ENCODE peak calls at places on chromosomes 1 and 21, in ten cellular contexts. B is GM23338; N is breast epithelium; F is left ventricle myocardium inferior; L is CD8-positive, alpha-beta T cell; K is cardiac muscle cell; S is heart left ventricle; P is neuronal stem cell; U is mammary epithelial cell; Q is esophagus squamous epithelium. V is an unnamed sample. For H3K4me1 and H3K27me3, the result is how much of the 10 kb centered on the place peaks cover.

GRCh38 chr1:35448344-35448801 is 108.8 kb downstream of the KIAA0319L start:
- DNase-seq in S (no peak), F (no peak), U (peak), P (no peak), Q (no peak), B (no peak), K (no peak), L (no peak), N (no peak), V (no peak)

GRCh38 chr1:18861082-18861481 is 1.6 kb upstream of the TAS1R2 start:
- DNase-seq in L (no peak), B (no peak), P (no peak), S (no peak), U (no peak), Q (no peak), F (no peak), K (no peak), N (no peak), V (no peak)

GRCh38 chr1:94527447-94528031 is 14.0 kb downstream of the F3 start:
- DNase-seq in P (no peak), U (peak), B (peak), F (no peak), K (peak), S (no peak), Q (no peak), N (no peak), L (no peak), V (no peak)

GRCh38 chr1:209335090-209335692 is 248.3 kb upstream of the CAMK1G start:
- DNase-seq in L (no peak), Q (no peak), P (peak), N (no peak), F (no peak), U (no peak), B (peak), S (no peak), K (peak), V (no peak)

GRCh38 chr1:159341736-159342135 is 39.6 kb downstream of the FCER1A start:
- DNase-seq in Q (no peak), U (no peak), B (peak), K (no peak), S (no peak), N (no peak), P (no peak), F (no peak), L (no peak), V (no peak)

GRCh38 chr1:43933386-43934278 is at the start of gene ARTN:
- DNase-seq in L (no peak), N (no peak), K (peak), Q (no peak), U (peak), F (no peak), P (peak), S (peak), B (peak), V (no peak)

GRCh38 chr1:241675983-241676382 is 23.9 kb downstream of the WDR64 start:
- DNase-seq in L (no peak), N (no peak), B (no peak), P (no peak), K (no peak), U (no peak), Q (no peak), F (no peak), S (no peak), V (peak)

GRCh38 chr21:46379105-46379504 is 55.1 kb downstream of the PCNT start:
- DNase-seq in N (no peak), P (no peak), Q (no peak), F (no peak), B (no peak), S (no peak), L (no peak), K (no peak), U (no peak), V (no peak)

GRCh38 chr1:100710881-100711660 is 8.5 kb upstream of the VCAM1 start:
- DNase-seq in L (no peak), B (no peak), Q (no peak), K (no peak), N (no peak), F (no peak), P (no peak), S (no peak), U (peak), V (no peak)

GRCh38 chr1:159088050-159088449 is 11.5 kb upstream of the AIM2 start:
- DNase-seq in K (no peak), P (no peak), N (no peak), F (no peak), S (no peak), Q (no peak), L (no peak), B (no peak), U (peak), V (no peak)

GRCh38 chr1:53634571-53634979 is 104.4 kb downstream of the GLIS1 start:
- DNase-seq in N (peak), P (no peak), S (no peak), L (no peak), Q (no peak), U (no peak), K (no peak), B (peak), F (no peak), V (no peak)

GRCh38 chr21:32826317-32827167 is 55.0 kb upstream of the PAXBP1 start:
- DNase-seq in Q (no peak), S (no peak), B (peak), U (peak), P (no peak), L (no peak), F (no peak), K (peak), N (no peak), V (peak)

GRCh38 chr1:32336963-32337675 is 1.1 kb upstream of the MARCKSL1 start:
- DNase-seq in Q (no peak), S (peak), N (no peak), U (peak), L (no peak), B (no peak), K (no peak), F (peak), P (no peak), V (peak)

GRCh38 chr1:16172232-16172830 is 16.5 kb upstream of the EPHA2 start:
- DNase-seq in B (no peak), U (no peak), S (no peak), N (no peak), P (no peak), K (no peak), L (no peak), Q (no peak), F (no peak), V (no peak)
- H3K4me1 ChIP-seq in B (under half), U (half or more), S (under half), N (under half), P (under half), K (under half), L (under half), Q (half or more), F (half or more), V (under half)

DNA sequence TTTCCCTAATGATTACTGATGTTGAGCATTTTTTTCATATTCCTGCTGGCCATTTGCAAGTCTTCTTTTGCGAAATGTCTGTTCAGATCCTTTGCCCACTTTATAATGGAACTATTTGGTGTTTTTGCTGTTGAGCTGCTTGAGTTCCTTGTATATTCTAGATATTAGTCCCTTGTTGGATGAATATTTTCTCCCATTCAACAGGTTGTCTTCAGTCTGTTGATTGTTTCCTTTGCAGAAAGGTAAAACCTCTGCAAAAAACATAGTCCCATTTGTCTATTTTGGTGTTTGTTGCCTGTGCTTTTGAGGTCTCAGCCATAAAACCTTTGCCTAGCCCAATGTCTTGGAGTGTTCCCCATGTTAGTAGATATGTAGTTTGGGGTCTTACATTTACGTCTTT is 78.0 kb upstream of the GUCA2B start:
- DNase-seq in Q (no peak), P (no peak), L (no peak), N (no peak), F (no peak), K (no peak), B (no peak), U (no peak), S (no peak), V (no peak)
- H3K27me3 ChIP-seq in Q (under half), P (under half), L (under half), N (under half), F (under half), K (under half), B (under half), U (under half), S (under half), V (under half)

GRCh38 chr21:26923986-26924385 is 42.9 kb downstream of the ADAMTS5 start:
- DNase-seq in Q (no peak), N (no peak), L (no peak), B (no peak), F (no peak), P (no peak), K (no peak), U (no peak), S (no peak), V (no peak)
- H3K4me1 ChIP-seq in Q (under half), N (under half), L (under half), B (under half), F (under half), P (under half), K (under half), U (under half), S (under half), V (under half)

DNA sequence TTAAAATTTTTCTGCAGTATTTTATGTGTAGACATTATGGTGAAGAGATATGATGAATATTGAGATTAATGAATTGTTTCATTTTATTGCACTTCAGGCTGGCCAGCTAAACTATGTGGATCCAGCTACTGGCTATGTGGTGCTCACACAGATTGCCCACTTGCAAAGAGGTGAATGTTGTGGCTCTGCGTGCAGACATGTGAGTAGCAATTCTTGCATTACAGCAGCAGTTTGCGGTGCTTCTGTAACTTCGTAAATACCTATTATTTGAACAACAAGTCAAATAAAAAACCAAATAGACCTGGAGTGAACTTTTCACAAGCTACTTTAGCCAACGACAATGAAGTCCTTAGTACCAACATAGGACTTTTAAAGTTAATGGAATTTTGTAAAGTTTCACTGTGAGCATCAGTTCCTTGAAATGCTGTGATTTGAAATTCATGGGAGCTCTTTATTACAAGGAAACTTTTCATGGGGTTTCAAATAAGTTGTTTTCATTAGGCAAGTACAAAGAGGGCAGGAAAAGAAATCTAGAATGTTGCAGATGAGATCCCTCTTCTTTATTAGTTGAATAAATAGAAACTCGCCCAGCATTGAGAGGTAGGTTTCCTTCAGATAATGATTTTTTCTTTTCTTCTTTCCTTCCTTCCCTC is 3.4 kb downstream of the C1orf53 start:
- DNase-seq in F (no peak), K (no peak), L (no peak), U (no peak), Q (no peak), N (no peak), S (no peak), P (no peak), B (no peak), V (no peak)
- H3K27me3 ChIP-seq in F (half or more), K (half or more), L (under half), U (under half), Q (under half), N (under half), S (under half), P (half or more), B (half or more), V (half or more)

V was measured in naive thymus-derived CD4-positive, alpha-beta T cell.